ENCODE peak calls at places on chromosomes 16 and 17, in eight cellular contexts. One of them, this sample, is unnamed.
A peak's percentile ranks its signal among the peaks of the same experiment; 100 is the strongest.

GRCh38 chr17:10754109-10754508 is 24.3 kb upstream of the TMEM220 start:
- DNase-seq in SK-N-SH: peak; percentile 65
- DNase-seq in A549: peak; percentile 80
- DNase-seq in HepG2: peak; percentile 39
- DNase-seq in GM12878: no peak
- DNase-seq in HCT116: peak; percentile 51
- DNase-seq in H1: peak; percentile 78
- DNase-seq in K562: peak; percentile 18
- DNase-seq in this sample: peak; percentile 11

GRCh38 chr17:34249497-34249877 is 5.6 kb upstream of the CCL2 start:
- DNase-seq in HepG2: no peak
- DNase-seq in K562: no peak
- DNase-seq in H1: no peak
- DNase-seq in HCT116: no peak
- DNase-seq in GM12878: no peak
- DNase-seq in SK-N-SH: no peak
- DNase-seq in A549: no peak
- DNase-seq in this sample: no peak

GRCh38 chr17:50483266-50483665 is 4.6 kb downstream of the RSAD1 start:
- DNase-seq in SK-N-SH: no peak
- DNase-seq in K562: no peak
- DNase-seq in HepG2: no peak
- DNase-seq in A549: no peak
- DNase-seq in H1: no peak
- DNase-seq in HCT116: no peak
- DNase-seq in GM12878: no peak
- DNase-seq in this sample: no peak

GRCh38 chr16:57564571-57565270 is 22.3 kb downstream of the ADGRG5 start:
- DNase-seq in A549: no peak
- DNase-seq in K562: no peak
- DNase-seq in H1: no peak
- DNase-seq in HepG2: no peak
- DNase-seq in SK-N-SH: no peak
- DNase-seq in HCT116: no peak
- DNase-seq in GM12878: no peak
- DNase-seq in this sample: peak; percentile 62

GRCh38 chr17:1399366-1399678 is 700 bp downstream of the YWHAE start:
- DNase-seq in A549: no peak
- DNase-seq in HCT116: no peak
- DNase-seq in GM12878: no peak
- DNase-seq in SK-N-SH: no peak
- DNase-seq in K562: no peak
- DNase-seq in H1: no peak
- DNase-seq in HepG2: no peak
- DNase-seq in this sample: no peak

GRCh38 chr16:11175850-11176341 is 80.1 kb downstream of the SOCS1 start:
- DNase-seq in K562: no peak
- DNase-seq in H1: no peak
- DNase-seq in SK-N-SH: no peak
- DNase-seq in A549: no peak
- DNase-seq in GM12878: peak; percentile 95
- DNase-seq in HepG2: no peak
- DNase-seq in HCT116: no peak
- DNase-seq in this sample: no peak

GRCh38 chr17:54948380-54948779 is 20.1 kb downstream of the COX11 start:
- DNase-seq in H1: no peak
- DNase-seq in A549: peak; percentile 36
- DNase-seq in SK-N-SH: no peak
- DNase-seq in HCT116: peak; percentile 70
- DNase-seq in K562: peak; percentile 28
- DNase-seq in GM12878: no peak
- DNase-seq in HepG2: peak; percentile 44
- DNase-seq in this sample: peak; percentile 98

GRCh38 chr17:33330877-33331276 is 37.8 kb upstream of the ASIC2 start:
- DNase-seq in K562: no peak
- DNase-seq in GM12878: no peak
- DNase-seq in HCT116: no peak
- DNase-seq in A549: peak; percentile 9
- DNase-seq in H1: no peak
- DNase-seq in SK-N-SH: no peak
- DNase-seq in HepG2: no peak
- DNase-seq in this sample: no peak

GRCh38 chr16:68681038-68681437 is 35.9 kb downstream of the CDH3 start:
- DNase-seq in K562: no peak
- DNase-seq in HepG2: no peak
- DNase-seq in SK-N-SH: no peak
- DNase-seq in HCT116: no peak
- DNase-seq in GM12878: no peak
- DNase-seq in A549: no peak
- DNase-seq in H1: no peak
- DNase-seq in this sample: no peak

GRCh38 chr16:50473375-50473945 is 74.7 kb upstream of the NKD1 start:
- DNase-seq in A549: no peak
- DNase-seq in SK-N-SH: no peak
- DNase-seq in HepG2: peak; percentile 58
- DNase-seq in H1: no peak
- DNase-seq in HCT116: no peak
- DNase-seq in GM12878: peak; percentile 23
- DNase-seq in K562: peak; percentile 15
- DNase-seq in this sample: no peak

GRCh38 chr17:48506246-48506645 is 24.6 kb downstream of the HOXB1 start:
- DNase-seq in SK-N-SH: no peak
- DNase-seq in HCT116: no peak
- DNase-seq in H1: no peak
- DNase-seq in K562: no peak
- DNase-seq in GM12878: no peak
- DNase-seq in HepG2: no peak
- DNase-seq in A549: no peak
- DNase-seq in this sample: no peak

GRCh38 chr17:56979091-56979480 is 1.2 kb downstream of the SCPEP1 start:
- DNase-seq in H1: no peak
- DNase-seq in HCT116: no peak
- DNase-seq in A549: no peak
- DNase-seq in K562: peak; percentile 27
- DNase-seq in HepG2: no peak
- DNase-seq in SK-N-SH: no peak
- DNase-seq in GM12878: no peak
- DNase-seq in this sample: no peak

GRCh38 chr16:57194512-57194911 is 8.4 kb downstream of the RSPRY1 start:
- DNase-seq in H1: no peak
- DNase-seq in SK-N-SH: peak; percentile 25
- DNase-seq in A549: peak; percentile 87
- DNase-seq in GM12878: no peak
- DNase-seq in HepG2: peak; percentile 96
- DNase-seq in K562: no peak
- DNase-seq in HCT116: peak; percentile 54
- DNase-seq in this sample: peak; percentile 94

GRCh38 chr16:77977336-77977735 is 45.0 kb upstream of the CLEC3A start:
- DNase-seq in K562: no peak
- DNase-seq in HepG2: no peak
- DNase-seq in SK-N-SH: no peak
- DNase-seq in A549: no peak
- DNase-seq in H1: no peak
- DNase-seq in HCT116: no peak
- DNase-seq in GM12878: no peak
- DNase-seq in this sample: no peak

GRCh38 chr17:48871551-48872351 is 20.8 kb upstream of the ATP5MC1 start:
- DNase-seq in GM12878: no peak
- DNase-seq in A549: peak; percentile 93
- DNase-seq in H1: no peak
- DNase-seq in SK-N-SH: no peak
- DNase-seq in HCT116: no peak
- DNase-seq in HepG2: peak; percentile 99
- DNase-seq in K562: peak; percentile 58
- DNase-seq in this sample: no peak

GRCh38 chr17:39595928-39596327 is 11.8 kb downstream of the NEUROD2 start:
- DNase-seq in HepG2: no peak
- DNase-seq in HCT116: no peak
- DNase-seq in GM12878: no peak
- DNase-seq in SK-N-SH: no peak
- DNase-seq in K562: no peak
- DNase-seq in H1: peak; percentile 58
- DNase-seq in A549: no peak
- DNase-seq in this sample: no peak

GRCh38 chr16:426115-426905 is 861 bp downstream of the RAB11FIP3 start:
- DNase-seq in K562: peak; percentile 24
- DNase-seq in H1: peak; percentile 63
- DNase-seq in HCT116: no peak
- DNase-seq in HepG2: no peak
- DNase-seq in GM12878: no peak
- DNase-seq in A549: no peak
- DNase-seq in SK-N-SH: peak; percentile 70
- DNase-seq in this sample: no peak

GRCh38 chr16:87661561-87661960 is 59.3 kb downstream of the JPH3 start:
- DNase-seq in A549: peak; percentile 37
- DNase-seq in SK-N-SH: no peak
- DNase-seq in K562: peak; percentile 68
- DNase-seq in H1: peak; percentile 91
- DNase-seq in GM12878: no peak
- DNase-seq in HCT116: no peak
- DNase-seq in HepG2: peak; percentile 44
- DNase-seq in this sample: peak; percentile 43

GRCh38 chr17:63760771-63761539 is 12.4 kb downstream of the CCDC47 start:
- DNase-seq in HCT116: no peak
- DNase-seq in K562: no peak
- DNase-seq in GM12878: no peak
- DNase-seq in HepG2: no peak
- DNase-seq in H1: no peak
- DNase-seq in A549: peak; percentile 22
- DNase-seq in SK-N-SH: no peak
- DNase-seq in this sample: peak; percentile 17

GRCh38 chr17:19024101-19025078 is 19.8 kb upstream of the FAM83G start:
- DNase-seq in H1: no peak
- DNase-seq in HCT116: no peak
- DNase-seq in SK-N-SH: no peak
- DNase-seq in A549: peak; percentile 49
- DNase-seq in GM12878: no peak
- DNase-seq in HepG2: no peak
- DNase-seq in K562: no peak
- DNase-seq in this sample: peak; percentile 26

GRCh38 chr17:73546770-73547345 is 97.4 kb downstream of the SDK2 start:
- DNase-seq in GM12878: no peak
- DNase-seq in A549: peak; percentile 40
- DNase-seq in K562: peak; percentile 65
- DNase-seq in HCT116: peak; percentile 12
- DNase-seq in H1: peak; percentile 72
- DNase-seq in SK-N-SH: peak; percentile 85
- DNase-seq in HepG2: peak; percentile 13
- DNase-seq in this sample: no peak

GRCh38 chr16:16059895-16060590 is 110.6 kb downstream of the ABCC1 start:
- DNase-seq in GM12878: no peak
- DNase-seq in H1: no peak
- DNase-seq in K562: no peak
- DNase-seq in A549: no peak
- DNase-seq in HCT116: no peak
- DNase-seq in SK-N-SH: no peak
- DNase-seq in HepG2: no peak
- DNase-seq in this sample: no peak

GRCh38 chr17:47810200-47810821 is 11.3 kb downstream of the OSBPL7 start:
- DNase-seq in GM12878: no peak
- DNase-seq in HepG2: peak; percentile 74
- DNase-seq in A549: peak; percentile 88
- DNase-seq in SK-N-SH: no peak
- DNase-seq in H1: no peak
- DNase-seq in HCT116: peak; percentile 93
- DNase-seq in K562: peak; percentile 82
- DNase-seq in this sample: peak; percentile 87

GRCh38 chr17:7633093-7633492 is 3.2 kb downstream of the SHBG start:
- DNase-seq in HCT116: no peak
- DNase-seq in GM12878: no peak
- DNase-seq in SK-N-SH: no peak
- DNase-seq in H1: no peak
- DNase-seq in HepG2: peak; percentile 42
- DNase-seq in A549: peak; percentile 29
- DNase-seq in K562: no peak
- DNase-seq in this sample: no peak
- TF ChIP-seq RAD21 in HCT116: no peak
- TF ChIP-seq RAD21 in GM12878: no peak
- TF ChIP-seq RAD21 in SK-N-SH: no peak
- TF ChIP-seq RAD21 in H1: peak; percentile 20
- TF ChIP-seq RAD21 in HepG2: no peak
- TF ChIP-seq RAD21 in A549: no peak
- TF ChIP-seq RAD21 in K562: no peak
- TF ChIP-seq RAD21 in this sample: no peak

GRCh38 chr17:78763561-78763960 is 18.5 kb downstream of the CYTH1 start:
- DNase-seq in A549: no peak
- DNase-seq in HCT116: no peak
- DNase-seq in K562: no peak
- DNase-seq in GM12878: no peak
- DNase-seq in H1: no peak
- DNase-seq in HepG2: no peak
- DNase-seq in SK-N-SH: no peak
- DNase-seq in this sample: peak; percentile 37
- TF ChIP-seq RAD21 in A549: no peak
- TF ChIP-seq RAD21 in HCT116: no peak
- TF ChIP-seq RAD21 in K562: no peak
- TF ChIP-seq RAD21 in GM12878: no peak
- TF ChIP-seq RAD21 in H1: no peak
- TF ChIP-seq RAD21 in HepG2: no peak
- TF ChIP-seq RAD21 in SK-N-SH: no peak
- TF ChIP-seq RAD21 in this sample: no peak

GRCh38 chr16:86517652-86518258 is 7.4 kb downstream of the FOXF1 start:
- DNase-seq in GM12878: no peak
- DNase-seq in K562: peak; percentile 62
- DNase-seq in SK-N-SH: peak; percentile 81
- DNase-seq in HepG2: peak; percentile 47
- DNase-seq in HCT116: peak; percentile 51
- DNase-seq in A549: peak; percentile 63
- DNase-seq in H1: peak; percentile 82
- DNase-seq in this sample: peak; percentile 88
- TF ChIP-seq RAD21 in GM12878: peak; percentile 67
- TF ChIP-seq RAD21 in K562: peak; percentile 84
- TF ChIP-seq RAD21 in SK-N-SH: peak; percentile 88
- TF ChIP-seq RAD21 in HepG2: peak; percentile 83
- TF ChIP-seq RAD21 in HCT116: peak; percentile 99
- TF ChIP-seq RAD21 in A549: peak; percentile 91
- TF ChIP-seq RAD21 in H1: peak; percentile 94
- TF ChIP-seq RAD21 in this sample: peak; percentile 90

DNA sequence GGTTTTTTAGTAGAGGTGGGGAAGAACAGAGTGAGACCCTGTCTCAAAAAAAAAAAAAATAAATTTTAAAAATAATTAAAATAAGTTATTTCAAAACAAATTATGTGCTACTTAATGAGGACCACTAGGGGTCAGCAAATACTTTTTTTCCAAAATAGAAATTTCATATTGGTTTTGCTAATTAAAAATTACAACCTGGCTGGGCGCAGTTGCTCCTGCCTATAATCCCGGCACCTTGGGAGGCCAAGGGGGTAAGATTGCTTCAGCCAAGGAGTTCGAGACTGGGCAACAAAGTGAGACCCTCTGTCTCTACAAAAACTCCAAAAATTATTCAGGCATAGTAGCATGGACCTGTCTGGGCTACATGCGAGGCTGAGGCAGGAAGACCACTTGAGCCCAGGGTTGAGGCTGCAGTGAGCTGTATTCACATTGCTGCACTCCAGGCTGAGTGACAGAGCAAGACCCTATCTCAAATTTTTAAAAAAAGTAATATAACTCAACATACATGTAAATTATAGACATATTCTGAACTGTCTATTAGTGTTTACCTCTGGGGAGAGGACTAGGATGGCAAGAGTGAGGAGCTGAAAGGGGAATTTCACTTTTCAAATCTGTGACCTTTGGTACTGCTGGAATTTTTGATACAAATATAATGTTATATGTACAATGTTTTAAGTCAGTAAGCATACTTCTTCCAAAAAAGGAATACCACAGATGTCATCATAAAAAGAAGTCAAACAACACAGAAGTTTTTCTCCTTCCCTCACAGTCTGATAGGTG is 8.1 kb downstream of the MEIOB start:
- DNase-seq in GM12878: no peak
- DNase-seq in HepG2: no peak
- DNase-seq in K562: peak; percentile 29
- DNase-seq in SK-N-SH: peak; percentile 44
- DNase-seq in HCT116: peak; percentile 40
- DNase-seq in A549: peak; percentile 44
- DNase-seq in H1: no peak
- DNase-seq in this sample: peak; percentile 44
- TF ChIP-seq RAD21 in GM12878: peak; percentile 47
- TF ChIP-seq RAD21 in HepG2: peak; percentile 32
- TF ChIP-seq RAD21 in K562: peak; percentile 57
- TF ChIP-seq RAD21 in SK-N-SH: peak; percentile 70
- TF ChIP-seq RAD21 in HCT116: peak; percentile 82
- TF ChIP-seq RAD21 in A549: peak; percentile 75
- TF ChIP-seq RAD21 in H1: peak; percentile 45
- TF ChIP-seq RAD21 in this sample: peak; percentile 57